ENCODE peak calls at places on chromosomes 3 and 15, in nine cellular contexts. One of them, this sample, is unnamed.

GRCh38 chr3:36867810-36868209 is 77.0 kb downstream of the TRANK1 start:
- DNase-seq in kidney glomerular epithelial cell: no peak
- DNase-seq in bronchial epithelial cell: no peak
- DNase-seq in non-pigmented ciliary epithelial cell: no peak
- DNase-seq in neural crest cell: no peak
- DNase-seq in activated CD4-positive, alpha-beta T cell treated with anti-CD3 and anti-CD28 coated beads, Interleukin-2, amount 50 U/mL, for 1 hour: no peak
- DNase-seq in KBM-7: no peak
- DNase-seq in esophagus squamous epithelium: no peak
- DNase-seq in pancreas: no peak
- DNase-seq in this sample: no peak

GRCh38 chr3:186261638-186262037 is 100.4 kb downstream of the DGKG start:
- DNase-seq in kidney glomerular epithelial cell: no peak
- DNase-seq in pancreas: no peak
- DNase-seq in bronchial epithelial cell: no peak
- DNase-seq in activated CD4-positive, alpha-beta T cell treated with anti-CD3 and anti-CD28 coated beads, Interleukin-2, amount 50 U/mL, for 1 hour: no peak
- DNase-seq in neural crest cell: no peak
- DNase-seq in KBM-7: peak
- DNase-seq in non-pigmented ciliary epithelial cell: no peak
- DNase-seq in esophagus squamous epithelium: no peak
- DNase-seq in this sample: no peak

GRCh38 chr3:125431391-125431790 is 56.3 kb upstream of the ZNF148 start:
- DNase-seq in pancreas: no peak
- DNase-seq in esophagus squamous epithelium: no peak
- DNase-seq in KBM-7: no peak
- DNase-seq in non-pigmented ciliary epithelial cell: no peak
- DNase-seq in neural crest cell: no peak
- DNase-seq in activated CD4-positive, alpha-beta T cell treated with anti-CD3 and anti-CD28 coated beads, Interleukin-2, amount 50 U/mL, for 1 hour: no peak
- DNase-seq in kidney glomerular epithelial cell: no peak
- DNase-seq in bronchial epithelial cell: no peak
- DNase-seq in this sample: no peak

GRCh38 chr3:11662392-11662990 is 18.8 kb upstream of the VGLL4 start:
- DNase-seq in bronchial epithelial cell: peak
- DNase-seq in esophagus squamous epithelium: no peak
- DNase-seq in activated CD4-positive, alpha-beta T cell treated with anti-CD3 and anti-CD28 coated beads, Interleukin-2, amount 50 U/mL, for 1 hour: no peak
- DNase-seq in neural crest cell: no peak
- DNase-seq in kidney glomerular epithelial cell: no peak
- DNase-seq in pancreas: no peak
- DNase-seq in KBM-7: peak
- DNase-seq in non-pigmented ciliary epithelial cell: no peak
- DNase-seq in this sample: no peak

GRCh38 chr3:150094150-150094932 is 123.6 kb upstream of the PFN2 start:
- DNase-seq in pancreas: no peak
- DNase-seq in non-pigmented ciliary epithelial cell: no peak
- DNase-seq in activated CD4-positive, alpha-beta T cell treated with anti-CD3 and anti-CD28 coated beads, Interleukin-2, amount 50 U/mL, for 1 hour: no peak
- DNase-seq in kidney glomerular epithelial cell: no peak
- DNase-seq in esophagus squamous epithelium: no peak
- DNase-seq in neural crest cell: no peak
- DNase-seq in bronchial epithelial cell: peak
- DNase-seq in KBM-7: no peak
- DNase-seq in this sample: no peak

GRCh38 chr3:136938334-136938733 is 19.4 kb upstream of the IL20RB start:
- DNase-seq in pancreas: no peak
- DNase-seq in non-pigmented ciliary epithelial cell: no peak
- DNase-seq in activated CD4-positive, alpha-beta T cell treated with anti-CD3 and anti-CD28 coated beads, Interleukin-2, amount 50 U/mL, for 1 hour: no peak
- DNase-seq in bronchial epithelial cell: peak
- DNase-seq in KBM-7: no peak
- DNase-seq in kidney glomerular epithelial cell: no peak
- DNase-seq in esophagus squamous epithelium: no peak
- DNase-seq in neural crest cell: no peak
- DNase-seq in this sample: no peak

GRCh38 chr3:115085197-115085865 is 61.8 kb downstream of the ZBTB20 start:
- DNase-seq in KBM-7: no peak
- DNase-seq in bronchial epithelial cell: no peak
- DNase-seq in neural crest cell: no peak
- DNase-seq in pancreas: no peak
- DNase-seq in kidney glomerular epithelial cell: no peak
- DNase-seq in esophagus squamous epithelium: no peak
- DNase-seq in activated CD4-positive, alpha-beta T cell treated with anti-CD3 and anti-CD28 coated beads, Interleukin-2, amount 50 U/mL, for 1 hour: no peak
- DNase-seq in non-pigmented ciliary epithelial cell: no peak
- DNase-seq in this sample: no peak

GRCh38 chr3:39919281-39919680 is 109.9 kb downstream of the MYRIP start:
- DNase-seq in bronchial epithelial cell: no peak
- DNase-seq in kidney glomerular epithelial cell: no peak
- DNase-seq in esophagus squamous epithelium: no peak
- DNase-seq in activated CD4-positive, alpha-beta T cell treated with anti-CD3 and anti-CD28 coated beads, Interleukin-2, amount 50 U/mL, for 1 hour: no peak
- DNase-seq in KBM-7: no peak
- DNase-seq in neural crest cell: no peak
- DNase-seq in pancreas: no peak
- DNase-seq in non-pigmented ciliary epithelial cell: no peak
- DNase-seq in this sample: no peak

GRCh38 chr15:63752075-63752684 is 81.6 kb downstream of the HERC1 start:
- DNase-seq in neural crest cell: peak
- DNase-seq in bronchial epithelial cell: peak
- DNase-seq in kidney glomerular epithelial cell: peak
- DNase-seq in activated CD4-positive, alpha-beta T cell treated with anti-CD3 and anti-CD28 coated beads, Interleukin-2, amount 50 U/mL, for 1 hour: no peak
- DNase-seq in esophagus squamous epithelium: no peak
- DNase-seq in KBM-7: peak
- DNase-seq in non-pigmented ciliary epithelial cell: peak
- DNase-seq in pancreas: no peak
- DNase-seq in this sample: peak

GRCh38 chr3:155106059-155106458 is 25.9 kb downstream of the MME start:
- DNase-seq in pancreas: no peak
- DNase-seq in bronchial epithelial cell: no peak
- DNase-seq in KBM-7: no peak
- DNase-seq in kidney glomerular epithelial cell: no peak
- DNase-seq in neural crest cell: no peak
- DNase-seq in activated CD4-positive, alpha-beta T cell treated with anti-CD3 and anti-CD28 coated beads, Interleukin-2, amount 50 U/mL, for 1 hour: no peak
- DNase-seq in esophagus squamous epithelium: no peak
- DNase-seq in non-pigmented ciliary epithelial cell: no peak
- DNase-seq in this sample: no peak

GRCh38 chr3:112333386-112334334 is 704 bp downstream of the CD200 start:
- DNase-seq in bronchial epithelial cell: no peak
- DNase-seq in neural crest cell: peak
- DNase-seq in activated CD4-positive, alpha-beta T cell treated with anti-CD3 and anti-CD28 coated beads, Interleukin-2, amount 50 U/mL, for 1 hour: peak
- DNase-seq in KBM-7: no peak
- DNase-seq in pancreas: peak
- DNase-seq in non-pigmented ciliary epithelial cell: no peak
- DNase-seq in kidney glomerular epithelial cell: peak
- DNase-seq in esophagus squamous epithelium: no peak
- DNase-seq in this sample: peak

GRCh38 chr15:33612721-33613304 is 302.0 kb downstream of the RYR3 start:
- DNase-seq in non-pigmented ciliary epithelial cell: peak
- DNase-seq in neural crest cell: no peak
- DNase-seq in pancreas: no peak
- DNase-seq in bronchial epithelial cell: no peak
- DNase-seq in esophagus squamous epithelium: no peak
- DNase-seq in kidney glomerular epithelial cell: peak
- DNase-seq in KBM-7: no peak
- DNase-seq in activated CD4-positive, alpha-beta T cell treated with anti-CD3 and anti-CD28 coated beads, Interleukin-2, amount 50 U/mL, for 1 hour: no peak
- DNase-seq in this sample: no peak

GRCh38 chr3:13122101-13123055 is 49.1 kb upstream of the IQSEC1 start:
- DNase-seq in activated CD4-positive, alpha-beta T cell treated with anti-CD3 and anti-CD28 coated beads, Interleukin-2, amount 50 U/mL, for 1 hour: no peak
- DNase-seq in non-pigmented ciliary epithelial cell: no peak
- DNase-seq in bronchial epithelial cell: no peak
- DNase-seq in pancreas: peak
- DNase-seq in esophagus squamous epithelium: no peak
- DNase-seq in kidney glomerular epithelial cell: no peak
- DNase-seq in neural crest cell: no peak
- DNase-seq in KBM-7: no peak
- DNase-seq in this sample: no peak

GRCh38 chr3:156471431-156471830 is 83.5 kb downstream of the SSR3 start:
- DNase-seq in esophagus squamous epithelium: no peak
- DNase-seq in activated CD4-positive, alpha-beta T cell treated with anti-CD3 and anti-CD28 coated beads, Interleukin-2, amount 50 U/mL, for 1 hour: no peak
- DNase-seq in bronchial epithelial cell: no peak
- DNase-seq in kidney glomerular epithelial cell: no peak
- DNase-seq in neural crest cell: no peak
- DNase-seq in pancreas: no peak
- DNase-seq in non-pigmented ciliary epithelial cell: no peak
- DNase-seq in KBM-7: no peak
- DNase-seq in this sample: no peak

GRCh38 chr3:179973931-179974361 is 62.8 kb downstream of the PEX5L start:
- DNase-seq in kidney glomerular epithelial cell: no peak
- DNase-seq in bronchial epithelial cell: no peak
- DNase-seq in pancreas: no peak
- DNase-seq in non-pigmented ciliary epithelial cell: no peak
- DNase-seq in esophagus squamous epithelium: no peak
- DNase-seq in activated CD4-positive, alpha-beta T cell treated with anti-CD3 and anti-CD28 coated beads, Interleukin-2, amount 50 U/mL, for 1 hour: no peak
- DNase-seq in KBM-7: peak
- DNase-seq in neural crest cell: no peak
- DNase-seq in this sample: no peak

GRCh38 chr15:66387176-66388056 is 704 bp downstream of the MAP2K1 start:
- DNase-seq in neural crest cell: peak
- DNase-seq in pancreas: peak
- DNase-seq in kidney glomerular epithelial cell: peak
- DNase-seq in activated CD4-positive, alpha-beta T cell treated with anti-CD3 and anti-CD28 coated beads, Interleukin-2, amount 50 U/mL, for 1 hour: peak
- DNase-seq in esophagus squamous epithelium: no peak
- DNase-seq in bronchial epithelial cell: peak
- DNase-seq in KBM-7: peak
- DNase-seq in non-pigmented ciliary epithelial cell: no peak
- DNase-seq in this sample: no peak

GRCh38 chr15:98660055-98660454 is 11.7 kb downstream of the IGF1R start:
- DNase-seq in neural crest cell: no peak
- DNase-seq in KBM-7: no peak
- DNase-seq in bronchial epithelial cell: no peak
- DNase-seq in esophagus squamous epithelium: no peak
- DNase-seq in activated CD4-positive, alpha-beta T cell treated with anti-CD3 and anti-CD28 coated beads, Interleukin-2, amount 50 U/mL, for 1 hour: no peak
- DNase-seq in kidney glomerular epithelial cell: no peak
- DNase-seq in non-pigmented ciliary epithelial cell: no peak
- DNase-seq in pancreas: no peak
- DNase-seq in this sample: no peak

GRCh38 chr3:24315991-24316390 is 178.7 kb downstream of the THRB start:
- DNase-seq in non-pigmented ciliary epithelial cell: no peak
- DNase-seq in KBM-7: no peak
- DNase-seq in kidney glomerular epithelial cell: peak
- DNase-seq in bronchial epithelial cell: peak
- DNase-seq in esophagus squamous epithelium: no peak
- DNase-seq in neural crest cell: no peak
- DNase-seq in pancreas: no peak
- DNase-seq in activated CD4-positive, alpha-beta T cell treated with anti-CD3 and anti-CD28 coated beads, Interleukin-2, amount 50 U/mL, for 1 hour: no peak
- DNase-seq in this sample: no peak

GRCh38 chr15:101446527-101447167 is 42.9 kb downstream of the PCSK6 start:
- DNase-seq in pancreas: no peak
- DNase-seq in esophagus squamous epithelium: no peak
- DNase-seq in neural crest cell: no peak
- DNase-seq in activated CD4-positive, alpha-beta T cell treated with anti-CD3 and anti-CD28 coated beads, Interleukin-2, amount 50 U/mL, for 1 hour: no peak
- DNase-seq in kidney glomerular epithelial cell: no peak
- DNase-seq in bronchial epithelial cell: no peak
- DNase-seq in non-pigmented ciliary epithelial cell: no peak
- DNase-seq in KBM-7: no peak
- DNase-seq in this sample: no peak

GRCh38 chr15:32861741-32862140 is 143.9 kb downstream of the GREM1 start:
- DNase-seq in KBM-7: no peak
- DNase-seq in kidney glomerular epithelial cell: no peak
- DNase-seq in pancreas: no peak
- DNase-seq in bronchial epithelial cell: no peak
- DNase-seq in esophagus squamous epithelium: no peak
- DNase-seq in non-pigmented ciliary epithelial cell: no peak
- DNase-seq in neural crest cell: peak
- DNase-seq in activated CD4-positive, alpha-beta T cell treated with anti-CD3 and anti-CD28 coated beads, Interleukin-2, amount 50 U/mL, for 1 hour: no peak
- DNase-seq in this sample: no peak

GRCh38 chr15:47908950-47909670 is 191.8 kb downstream of the SEMA6D start:
- DNase-seq in non-pigmented ciliary epithelial cell: no peak
- DNase-seq in esophagus squamous epithelium: no peak
- DNase-seq in kidney glomerular epithelial cell: no peak
- DNase-seq in activated CD4-positive, alpha-beta T cell treated with anti-CD3 and anti-CD28 coated beads, Interleukin-2, amount 50 U/mL, for 1 hour: no peak
- DNase-seq in pancreas: no peak
- DNase-seq in neural crest cell: no peak
- DNase-seq in KBM-7: no peak
- DNase-seq in bronchial epithelial cell: peak
- DNase-seq in this sample: no peak

GRCh38 chr3:169699536-169700050 is 36.1 kb upstream of the MECOM start:
- DNase-seq in bronchial epithelial cell: no peak
- DNase-seq in neural crest cell: no peak
- DNase-seq in kidney glomerular epithelial cell: no peak
- DNase-seq in pancreas: no peak
- DNase-seq in KBM-7: no peak
- DNase-seq in esophagus squamous epithelium: peak
- DNase-seq in non-pigmented ciliary epithelial cell: no peak
- DNase-seq in activated CD4-positive, alpha-beta T cell treated with anti-CD3 and anti-CD28 coated beads, Interleukin-2, amount 50 U/mL, for 1 hour: no peak
- DNase-seq in this sample: no peak

GRCh38 chr15:70062321-70062956 is 35.3 kb downstream of the TLE3 start:
- DNase-seq in esophagus squamous epithelium: no peak
- DNase-seq in pancreas: peak
- DNase-seq in bronchial epithelial cell: no peak
- DNase-seq in kidney glomerular epithelial cell: peak
- DNase-seq in activated CD4-positive, alpha-beta T cell treated with anti-CD3 and anti-CD28 coated beads, Interleukin-2, amount 50 U/mL, for 1 hour: no peak
- DNase-seq in KBM-7: no peak
- DNase-seq in neural crest cell: peak
- DNase-seq in non-pigmented ciliary epithelial cell: peak
- DNase-seq in this sample: peak

GRCh38 chr3:165642761-165643432 is 194.3 kb downstream of the BCHE start:
- DNase-seq in activated CD4-positive, alpha-beta T cell treated with anti-CD3 and anti-CD28 coated beads, Interleukin-2, amount 50 U/mL, for 1 hour: no peak
- DNase-seq in KBM-7: no peak
- DNase-seq in neural crest cell: no peak
- DNase-seq in bronchial epithelial cell: peak
- DNase-seq in esophagus squamous epithelium: no peak
- DNase-seq in kidney glomerular epithelial cell: peak
- DNase-seq in pancreas: no peak
- DNase-seq in non-pigmented ciliary epithelial cell: peak
- DNase-seq in this sample: no peak